ENCODE peak calls at places on chromosomes 3 and 15, in four cellular contexts. F, N, R and B are unnamed samples.

GRCh38 chr15:43509002-43509922 is 8.1 kb upstream of the MAP1A start:
- DNase-seq in F (no peak), N (no peak), R (no peak), B (no peak)

GRCh38 chr15:48250640-48251076 is 44.6 kb downstream of the SLC12A1 start:
- DNase-seq in F (no peak), N (peak), R (peak), B (no peak)

GRCh38 chr3:60737633-60738399 is 513.4 kb downstream of the FHIT start:
- DNase-seq in F (no peak), N (no peak), R (no peak), B (no peak)

GRCh38 chr3:181330821-181331563 is 341.5 kb upstream of the DNAJC19 start:
- DNase-seq in F (no peak), N (no peak), R (no peak), B (no peak)

GRCh38 chr15:43150171-43150929 is 17.0 kb downstream of the TMEM62 start:
- DNase-seq in F (no peak), N (peak), R (no peak), B (no peak)

GRCh38 chr3:26049956-26050355 is 260.1 kb downstream of the OXSM start:
- DNase-seq in F (no peak), N (no peak), R (no peak), B (no peak)

GRCh38 chr3:156617145-156617544 is 57.2 kb upstream of the TIPARP start:
- DNase-seq in F (no peak), N (no peak), R (no peak), B (no peak)

GRCh38 chr15:82851981-82852511 is 42.6 kb downstream of the WHAMM start:
- DNase-seq in F (no peak), N (peak), R (no peak), B (no peak)

GRCh38 chr15:50143255-50143860 is 24.3 kb upstream of the ATP8B4 start:
- DNase-seq in F (no peak), N (no peak), R (no peak), B (no peak)

GRCh38 chr15:60591491-60592385 is 112.8 kb upstream of the ICE2 start:
- DNase-seq in F (peak), N (no peak), R (peak), B (peak)

GRCh38 chr15:86988075-86988474 is 908.4 kb downstream of the AGBL1 start:
- DNase-seq in F (no peak), N (no peak), R (no peak), B (no peak)

GRCh38 chr3:129463736-129464135 is 23.7 kb downstream of the IFT122 start:
- DNase-seq in F (no peak), N (no peak), R (no peak), B (no peak)

GRCh38 chr15:68482246-68482645 is 50.3 kb upstream of the ITGA11 start:
- DNase-seq in F (no peak), N (no peak), R (no peak), B (no peak)

GRCh38 chr3:14231145-14231990 is 52.8 kb downstream of the LSM3 start:
- DNase-seq in F (no peak), N (no peak), R (no peak), B (no peak)

GRCh38 chr15:58473720-58474119 is 41.9 kb downstream of the LIPC start:
- DNase-seq in F (no peak), N (peak), R (no peak), B (no peak)

GRCh38 chr15:100133001-100133400 is 208.8 kb downstream of the ADAMTS17 start:
- DNase-seq in F (no peak), N (no peak), R (peak), B (no peak)

GRCh38 chr15:100132309-100132708 is 209.5 kb downstream of the ADAMTS17 start:
- DNase-seq in F (no peak), N (no peak), R (no peak), B (peak)

GRCh38 chr15:100131321-100132224 is 210.2 kb downstream of the ADAMTS17 start:
- DNase-seq in F (peak), N (peak), R (peak), B (peak)

GRCh38 chr15:100125627-100126231 is 216.0 kb downstream of the ADAMTS17 start:
- DNase-seq in F (peak), N (no peak), R (no peak), B (no peak)

GRCh38 chr15:100129677-100130076 is 212.1 kb downstream of the ADAMTS17 start:
- DNase-seq in F (no peak), N (no peak), R (no peak), B (no peak)
- TF ChIP-seq CTCF in F (no peak), N (no peak), R (no peak), B (peak)

GRCh38 chr15:84934942-84935729 is 46.5 kb upstream of the PDE8A start:
- DNase-seq in F (no peak), N (no peak), R (peak), B (no peak)
- TF ChIP-seq CTCF in F (peak), N (no peak), R (no peak), B (peak)

DNA sequence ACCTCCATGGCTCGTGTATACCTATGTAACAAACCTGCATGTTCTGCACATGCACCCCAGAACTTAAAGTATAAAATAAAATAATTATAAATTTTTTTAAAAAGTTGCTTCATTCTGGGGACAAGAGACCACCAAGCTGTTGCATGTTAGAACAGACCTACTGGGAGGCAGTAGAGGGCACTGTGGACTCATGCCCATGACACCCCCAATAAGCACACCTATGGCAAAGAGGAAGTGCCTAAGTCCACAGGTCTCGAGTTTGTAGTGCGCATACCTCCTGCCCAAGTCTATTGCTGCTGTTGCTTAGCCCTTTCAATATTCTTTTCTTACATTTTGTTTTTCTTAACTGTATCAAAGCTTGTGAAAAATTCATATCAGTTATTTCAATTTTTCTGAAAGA is 267.9 kb upstream of the THBS1 start:
- DNase-seq in F (no peak), N (no peak), R (peak), B (peak)
- TF ChIP-seq CTCF in F (peak), N (no peak), R (no peak), B (peak)

DNA sequence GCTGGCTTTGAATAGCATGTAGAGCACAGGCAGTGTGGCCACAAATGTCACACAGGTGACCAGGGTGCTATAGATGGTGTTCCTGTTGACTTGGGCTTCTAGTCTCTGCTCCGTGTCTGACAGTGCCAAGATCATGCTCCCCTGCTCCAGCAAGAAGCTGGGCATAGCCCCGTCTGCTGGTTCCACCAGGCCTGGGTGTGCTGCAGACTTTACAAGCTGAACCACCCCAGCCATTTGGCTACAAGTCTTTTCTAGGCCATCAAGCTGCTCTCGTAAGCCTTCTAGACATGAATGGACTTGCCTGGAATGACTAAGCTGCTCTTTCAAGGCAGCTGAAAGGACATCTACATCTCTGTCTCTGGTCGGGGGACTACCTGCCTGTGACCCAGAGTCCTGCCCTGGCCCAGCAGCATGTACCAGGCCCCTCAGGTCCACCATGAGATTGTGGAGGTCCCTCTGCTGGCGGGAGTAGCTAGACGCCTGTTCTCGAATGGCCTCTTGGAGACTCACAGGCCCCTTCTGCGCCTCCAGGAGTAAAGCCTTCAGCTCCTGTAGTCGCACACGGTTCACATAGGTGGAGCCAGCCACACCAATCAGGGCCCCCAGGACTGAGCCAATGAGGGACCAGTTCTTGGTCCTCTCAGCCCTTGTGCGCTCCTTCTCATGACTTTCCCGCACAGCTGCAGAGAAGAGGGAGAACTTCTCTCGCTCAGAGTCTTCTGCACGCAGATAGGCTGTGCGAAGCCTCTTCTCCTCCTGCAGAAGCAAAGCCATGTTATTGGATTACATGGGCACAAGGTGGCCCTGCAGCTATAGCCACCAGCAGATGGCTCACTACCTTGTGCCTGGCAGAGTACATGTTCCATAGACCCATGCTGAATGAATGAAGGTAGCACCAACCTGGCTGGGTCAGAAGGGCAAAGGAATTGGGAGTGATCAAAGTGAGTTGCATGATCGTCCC is 2.8 kb upstream of the PLXNB1 start:
- DNase-seq in F (no peak), N (peak), R (peak), B (no peak)
- TF ChIP-seq CTCF in F (peak), N (peak), R (no peak), B (peak)

GRCh38 chr15:90232941-90233700 is 620 bp downstream of the CIB1 start:
- DNase-seq in F (peak), N (peak), R (peak), B (peak)
- TF ChIP-seq CTCF in F (peak), N (peak), R (no peak), B (peak)

DNA sequence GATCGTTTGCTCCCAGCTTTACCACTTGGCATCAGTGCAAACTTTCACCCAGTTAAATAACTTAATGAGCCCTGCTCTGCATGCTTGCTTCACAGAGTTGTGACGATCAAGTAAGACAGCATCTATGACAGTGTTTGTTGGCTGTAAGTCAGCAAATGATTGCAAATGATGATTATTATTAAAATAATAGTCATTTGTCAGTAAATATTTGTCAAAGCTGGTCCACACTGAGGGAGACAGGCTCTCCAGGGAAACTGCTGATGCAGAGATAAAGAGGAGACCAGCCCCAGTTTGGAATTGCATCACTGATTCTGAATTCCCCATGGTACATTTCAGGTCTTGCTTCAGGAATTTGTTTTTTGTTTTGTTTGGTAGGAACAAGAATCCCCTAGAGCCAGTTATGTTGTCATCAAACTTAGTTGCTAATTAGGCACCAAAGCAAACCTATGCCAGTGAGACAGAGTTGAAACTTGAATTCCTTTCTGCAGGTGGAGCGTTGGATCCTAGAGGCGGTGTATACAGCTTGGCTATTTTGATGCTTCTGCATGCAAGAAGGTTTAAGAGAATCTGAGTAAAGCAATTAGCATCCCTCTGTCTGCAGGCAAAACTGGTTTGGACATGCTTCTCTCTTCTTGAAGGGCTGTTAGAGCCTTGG is 338.7 kb upstream of the TPRG1 start:
- DNase-seq in F (no peak), N (no peak), R (no peak), B (no peak)
- TF ChIP-seq CTCF in F (no peak), N (no peak), R (no peak), B (no peak)

GRCh38 chr3:87766736-87767135 is 292.1 kb downstream of the CGGBP1 start:
- DNase-seq in F (no peak), N (no peak), R (no peak), B (no peak)

DNA sequence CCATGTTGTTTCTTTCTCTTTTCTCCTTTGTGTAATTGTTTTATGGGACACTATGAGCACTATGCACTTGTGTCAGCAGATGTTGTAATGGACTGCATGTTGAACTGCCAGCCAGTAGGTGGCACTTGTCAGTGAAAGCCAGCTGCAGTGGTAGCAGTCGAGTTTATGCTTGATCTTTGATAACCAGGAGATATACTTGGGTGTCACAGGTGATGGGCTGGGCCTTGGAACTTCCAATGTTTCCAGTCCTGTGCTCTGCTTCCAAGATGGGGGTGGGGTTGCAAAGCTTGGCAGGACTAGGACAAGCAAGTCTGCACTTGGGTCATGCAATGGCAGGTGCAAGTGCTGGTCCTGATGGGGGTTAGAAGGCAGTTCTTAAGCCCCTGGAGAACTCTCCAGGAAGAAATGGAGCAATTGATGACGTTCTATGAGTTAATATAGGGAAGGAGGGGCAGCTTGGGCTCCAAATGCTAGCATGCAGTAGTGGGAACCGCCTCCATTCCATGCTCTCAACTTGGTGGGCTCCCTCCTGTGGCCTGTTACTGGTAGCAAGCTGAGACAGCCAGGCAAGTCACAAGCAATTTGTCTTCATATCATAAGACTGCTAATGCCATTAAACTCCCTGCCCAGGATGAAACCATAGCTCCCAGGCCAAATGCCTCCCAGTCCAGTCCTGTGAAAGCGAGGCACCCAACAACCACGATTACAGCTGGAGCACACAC is 287.3 kb downstream of the CGGBP1 start:
- DNase-seq in F (no peak), N (peak), R (peak), B (peak)
- TF ChIP-seq CTCF in F (peak), N (peak), R (peak), B (peak)

GRCh38 chr3:66572938-66573710 is 72.3 kb upstream of the LRIG1 start:
- DNase-seq in F (no peak), N (no peak), R (peak), B (no peak)
- TF ChIP-seq CTCF in F (no peak), N (peak), R (peak), B (no peak)